ENCODE peak calls at places on chromosomes 5 and 9, in eight cellular contexts. I is foreskin keratinocyte, Y is progenitor cell of endocrine pancreas, Q is ovary, R is PC-9, D is heart right ventricle, G is A673, C is MM.1S. F is an unnamed sample.
A peak's percentile ranks its signal among the peaks of the same experiment; 100 is the strongest.

GRCh38 chr5:133124891-133125290 is 73.1 kb downstream of the HSPA4 start:
- DNase-seq in Q (no peak), R (no peak), C (no peak), Y (no peak), D (no peak), G (no peak), I (no peak), F (no peak)

GRCh38 chr9:96014078-96014477 is 138.6 kb downstream of the ERCC6L2 start:
- DNase-seq in R (no peak), C (no peak), Q (no peak), D (no peak), Y (no peak), I (no peak), G (no peak), F (no peak)

GRCh38 chr9:89555426-89556375 is 49.1 kb upstream of the GADD45G start:
- DNase-seq in G (no peak), Q (no peak), D (no peak), I (no peak), R (no peak), C (peak; percentile 75), Y (no peak), F (no peak)

GRCh38 chr5:157951673-157952373 is 92.9 kb upstream of the CLINT1 start:
- DNase-seq in G (peak; percentile 53), Q (no peak), I (no peak), Y (no peak), R (no peak), D (no peak), C (no peak), F (no peak)

GRCh38 chr9:125391704-125392103 is 130.1 kb downstream of the GAPVD1 start:
- DNase-seq in I (no peak), Q (no peak), G (no peak), R (no peak), C (no peak), Y (no peak), D (no peak), F (no peak)

GRCh38 chr9:137494104-137494544 is 35.0 kb upstream of the NSMF start:
- DNase-seq in D (no peak), C (no peak), I (no peak), Q (no peak), G (no peak), Y (no peak), R (no peak), F (no peak)

GRCh38 chr9:1202512-1203285 is 152.5 kb downstream of the DMRT2 start:
- DNase-seq in I (no peak), D (no peak), Y (no peak), C (no peak), Q (no peak), G (no peak), R (no peak), F (no peak)

GRCh38 chr5:169970334-169970733 is 10.0 kb downstream of the INSYN2B start:
- DNase-seq in Y (no peak), I (no peak), Q (no peak), C (no peak), G (no peak), R (no peak), D (no peak), F (no peak)

GRCh38 chr5:33275391-33275790 is 165.4 kb upstream of the TARS1 start:
- DNase-seq in R (no peak), Y (no peak), G (no peak), C (no peak), I (no peak), D (no peak), Q (no peak), F (no peak)

GRCh38 chr9:123063172-123063508 is 29.7 kb downstream of the GPR21 start:
- DNase-seq in G (no peak), Y (no peak), C (no peak), R (no peak), I (no peak), D (no peak), Q (no peak), F (no peak)

GRCh38 chr9:130997925-130998595 is 10.9 kb upstream of the LAMC3 start:
- DNase-seq in D (peak; percentile 69), Y (peak; percentile 81), Q (no peak), I (no peak), C (peak; percentile 45), R (peak; percentile 52), G (peak; percentile 72), F (no peak)

GRCh38 chr9:13386935-13387667 is 107.6 kb upstream of the MPDZ start:
- DNase-seq in C (no peak), Q (no peak), G (no peak), D (no peak), I (no peak), Y (no peak), R (no peak), F (no peak)

GRCh38 chr5:10259916-10260315 is 9.8 kb downstream of the CCT5 start:
- DNase-seq in C (no peak), Q (no peak), D (no peak), G (no peak), R (no peak), I (no peak), Y (no peak), F (no peak)

GRCh38 chr5:168347786-168348414 is 56.5 kb downstream of the WWC1 start:
- DNase-seq in D (no peak), Q (no peak), G (no peak), C (no peak), R (peak; percentile 90), I (no peak), Y (no peak), F (no peak)

GRCh38 chr5:129155876-129156275 is 61.3 kb downstream of the ISOC1 start:
- DNase-seq in G (no peak), Y (no peak), Q (no peak), C (no peak), I (no peak), D (no peak), R (no peak), F (no peak)

GRCh38 chr9:84570482-84571154 is 98.9 kb upstream of the NTRK2 start:
- DNase-seq in R (no peak), Y (no peak), I (no peak), Q (no peak), D (no peak), C (no peak), G (no peak), F (no peak)

GRCh38 chr5:65047948-65048690 is 279.4 kb downstream of the CWC27 start:
- DNase-seq in R (no peak), D (no peak), Q (no peak), G (no peak), C (no peak), I (no peak), Y (no peak), F (no peak)

GRCh38 chr5:51095481-51095880 is 287.8 kb upstream of the ISL1 start:
- DNase-seq in I (no peak), Y (no peak), C (no peak), G (peak; percentile 55), R (no peak), Q (no peak), D (no peak), F (no peak)

GRCh38 chr9:73152953-73153352 is 1.3 kb downstream of the ANXA1 start:
- DNase-seq in G (no peak), D (no peak), R (no peak), Y (no peak), I (no peak), C (no peak), Q (no peak), F (no peak)

GRCh38 chr5:6829150-6829784 is 116.0 kb downstream of the TENT4A start:
- DNase-seq in R (no peak), G (no peak), C (peak; percentile 58), Q (no peak), D (no peak), Y (no peak), I (peak; percentile 2), F (no peak)

GRCh38 chr9:42852133-42852532 is 668.7 kb downstream of the SPATA31A6 start:
- DNase-seq in Q (peak; percentile 29), R (no peak), Y (peak; percentile 27), C (peak; percentile 87), I (peak; percentile 36), G (peak; percentile 35), D (peak; percentile 64), F (peak; percentile 48)
- TF ChIP-seq CTCF in Q (no peak), R (no peak), Y (peak; percentile 46), C (peak; percentile 62), I (no peak), G (peak; percentile 36), D (peak; percentile 71), F (peak; percentile 16)

GRCh38 chr9:38017149-38017884 is 51.7 kb downstream of the SHB start:
- DNase-seq in I (peak; percentile 62), G (peak; percentile 68), Y (no peak), C (no peak), R (peak; percentile 51), D (peak; percentile 73), Q (no peak), F (no peak)
- TF ChIP-seq CTCF in I (peak; percentile 27), G (no peak), Y (peak; percentile 46), C (no peak), R (peak; percentile 39), D (peak; percentile 61), Q (no peak), F (no peak)

GRCh38 chr5:163976691-163977090 is 471.3 kb downstream of the MAT2B start:
- DNase-seq in D (no peak), G (no peak), Y (no peak), R (no peak), I (no peak), Q (no peak), C (no peak), F (no peak)

DNA sequence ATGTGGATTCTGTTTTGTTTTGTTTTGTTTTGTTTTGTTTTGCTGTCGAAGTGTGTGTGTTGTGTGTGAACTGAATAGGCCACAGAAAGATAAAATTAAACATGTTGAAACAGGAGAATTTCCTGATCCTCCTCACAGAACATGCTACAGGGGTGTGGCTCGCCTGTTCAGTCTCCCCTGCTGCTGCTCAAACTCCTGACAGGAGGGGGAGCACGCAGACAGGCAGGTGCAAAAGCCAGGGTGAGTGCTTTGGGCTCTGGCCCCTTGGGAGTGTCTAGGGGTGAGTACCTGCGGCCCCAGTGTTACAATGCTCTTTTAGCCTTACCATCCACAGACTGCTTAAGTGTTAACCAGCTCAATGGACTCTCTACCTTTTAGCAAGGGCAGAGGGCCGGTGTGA is 473.5 kb downstream of the MAT2B start:
- DNase-seq in R (no peak), I (peak; percentile 1), Q (no peak), Y (no peak), G (no peak), C (peak; percentile 10), D (no peak), F (no peak)
- TF ChIP-seq CTCF in R (no peak), I (peak; percentile 40), Q (no peak), Y (peak; percentile 8), G (no peak), C (peak; percentile 31), D (no peak), F (no peak)

GRCh38 chr5:149227168-149227826 is 44.4 kb upstream of the AFAP1L1 start:
- DNase-seq in D (no peak), Y (no peak), R (peak; percentile 79), G (peak; percentile 28), Q (no peak), I (peak; percentile 69), C (no peak), F (no peak)

GRCh38 chr5:149223081-149223848 is 48.4 kb upstream of the AFAP1L1 start:
- DNase-seq in R (no peak), C (no peak), Y (no peak), G (no peak), Q (no peak), D (no peak), I (no peak), F (no peak)

GRCh38 chr5:149224282-149224681 is 47.4 kb upstream of the AFAP1L1 start:
- DNase-seq in Q (no peak), I (no peak), C (no peak), D (peak; percentile 71), Y (no peak), R (no peak), G (no peak), F (no peak)

GRCh38 chr5:149229298-149229937 is 42.2 kb upstream of the AFAP1L1 start:
- DNase-seq in G (no peak), Q (no peak), R (no peak), Y (no peak), I (no peak), C (no peak), D (no peak), F (no peak)

GRCh38 chr5:149228610-149229297 is 42.9 kb upstream of the AFAP1L1 start:
- DNase-seq in I (peak; percentile 65), C (no peak), R (peak; percentile 53), Q (no peak), D (peak; percentile 77), Y (no peak), G (peak; percentile 79), F (no peak)
- TF ChIP-seq CTCF in I (peak; percentile 95), C (peak; percentile 30), R (peak; percentile 68), Q (peak; percentile 42), D (peak; percentile 88), Y (peak; percentile 60), G (peak; percentile 50), F (no peak)

F was measured in natural killer cell.